ENCODE peak calls at places on chromosomes 4 and X, in five cellular contexts. X is esophagus squamous epithelium, B is SJSA1, W is tibial nerve, N is aorta. T is an unnamed sample. For H3K36me3, the result is how much of the 10 kb centered on the place peaks cover.

GRCh38 chrX:10039821-10040793 is 72.9 kb downstream of the CLDN34 start:
- DNase-seq in X (no peak), B (no peak), W (no peak), N (peak), T (peak)

GRCh38 chr4:38071801-38072567 is 111.8 kb downstream of the PTTG2 start:
- DNase-seq in X (no peak), B (no peak), W (no peak), N (no peak), T (no peak)

GRCh38 chr4:169143335-169143734 is 127.4 kb downstream of the SH3RF1 start:
- DNase-seq in X (no peak), B (no peak), W (no peak), N (no peak), T (no peak)

GRCh38 chrX:9948406-9948805 is 18.8 kb upstream of the CLDN34 start:
- DNase-seq in X (no peak), B (no peak), W (no peak), N (no peak), T (peak)

GRCh38 chrX:39818750-39819149 is 279.0 kb downstream of the BCOR start:
- DNase-seq in X (no peak), B (no peak), W (no peak), N (no peak), T (no peak)

GRCh38 chr4:133555671-133556070 is 406.6 kb downstream of the PCDH10 start:
- DNase-seq in X (no peak), B (no peak), W (no peak), N (no peak), T (no peak)

GRCh38 chrX:120564925-120565324 is 4.2 kb upstream of the CUL4B start:
- DNase-seq in X (no peak), B (no peak), W (no peak), N (no peak), T (no peak)

GRCh38 chrX:1488745-1489144 is 36.0 kb upstream of the ASMTL start:
- DNase-seq in X (no peak), B (no peak), W (no peak), N (no peak), T (no peak)

GRCh38 chr4:45345551-45345950 is 619.2 kb upstream of the GNPDA2 start:
- DNase-seq in X (no peak), B (no peak), W (no peak), N (no peak), T (no peak)

GRCh38 chr4:65917486-65917885 is 247.2 kb upstream of the EPHA5 start:
- DNase-seq in X (no peak), B (peak), W (no peak), N (no peak), T (peak)

GRCh38 chrX:154750301-154751120 is at the start of gene GAB3:
- DNase-seq in X (no peak), B (peak), W (no peak), N (peak), T (peak)

GRCh38 chrX:15781964-15782711 is 8.1 kb upstream of the ZRSR2 start:
- DNase-seq in X (no peak), B (no peak), W (no peak), N (no peak), T (no peak)

GRCh38 chr4:74123065-74123728 is 24.2 kb upstream of the CXCL2 start:
- DNase-seq in X (no peak), B (peak), W (no peak), N (no peak), T (no peak)

GRCh38 chr4:125266901-125267601 is 47.7 kb upstream of the FAT4 start:
- DNase-seq in X (no peak), B (no peak), W (no peak), N (no peak), T (no peak)

GRCh38 chrX:727738-728621 is 97.4 kb downstream of the SHOX start:
- DNase-seq in X (no peak), B (no peak), W (no peak), N (no peak), T (peak)

GRCh38 chr4:147312376-147313046 is 168.4 kb upstream of the EDNRA start:
- DNase-seq in X (no peak), B (no peak), W (no peak), N (no peak), T (no peak)

GRCh38 chrX:69130448-69130847 is 34.8 kb downstream of the PJA1 start:
- DNase-seq in X (no peak), B (no peak), W (no peak), N (no peak), T (no peak)

GRCh38 chrX:130125090-130125489 is 14.8 kb upstream of the ELF4 start:
- DNase-seq in X (no peak), B (no peak), W (peak), N (no peak), T (peak)

GRCh38 chrX:11435568-11435967 is 142.4 kb downstream of the AMELX start:
- DNase-seq in X (no peak), B (no peak), W (no peak), N (no peak), T (peak)

GRCh38 chr4:105122334-105122733 is 24.3 kb upstream of the TET2 start:
- DNase-seq in X (no peak), B (peak), W (no peak), N (no peak), T (peak)

GRCh38 chr4:732911-733630 is 27.4 kb downstream of the PCGF3 start:
- DNase-seq in X (no peak), B (no peak), W (no peak), N (no peak), T (no peak)

GRCh38 chr4:139666735-139667266 is 1.2 kb downstream of the MGST2 start:
- DNase-seq in X (no peak), B (no peak), W (peak), N (no peak), T (peak)

GRCh38 chr4:29540439-29541102 is 1179.6 kb upstream of the PCDH7 start:
- DNase-seq in X (no peak), B (no peak), W (no peak), N (no peak), T (no peak)
- H3K4me3 ChIP-seq in X (no peak), B (no peak), W (no peak), N (no peak), T (no peak)

DNA sequence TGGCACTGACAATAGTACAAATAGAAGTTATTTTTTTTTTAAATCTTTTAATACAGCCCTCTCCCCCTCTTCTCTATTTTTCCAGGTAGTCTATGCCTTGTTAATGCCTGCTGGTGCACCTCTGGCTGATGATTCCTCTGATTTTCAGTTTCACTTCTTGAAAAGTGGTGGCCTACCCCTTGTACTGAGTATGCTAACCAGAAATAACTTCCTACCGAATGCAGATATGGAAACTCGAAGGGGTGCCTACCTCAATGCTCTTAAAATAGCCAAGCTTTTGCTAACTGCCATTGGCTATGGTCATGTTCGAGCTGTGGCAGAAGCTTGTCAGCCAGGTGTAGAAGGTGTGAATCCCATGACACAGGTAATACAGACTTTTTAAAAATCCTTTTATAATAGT is 99.1 kb downstream of the USP9X start:
- DNase-seq in X (no peak), B (no peak), W (no peak), N (no peak), T (no peak)
- H3K36me3 ChIP-seq in X (under half), B (under half), W (under half), N (under half), T (under half)

DNA sequence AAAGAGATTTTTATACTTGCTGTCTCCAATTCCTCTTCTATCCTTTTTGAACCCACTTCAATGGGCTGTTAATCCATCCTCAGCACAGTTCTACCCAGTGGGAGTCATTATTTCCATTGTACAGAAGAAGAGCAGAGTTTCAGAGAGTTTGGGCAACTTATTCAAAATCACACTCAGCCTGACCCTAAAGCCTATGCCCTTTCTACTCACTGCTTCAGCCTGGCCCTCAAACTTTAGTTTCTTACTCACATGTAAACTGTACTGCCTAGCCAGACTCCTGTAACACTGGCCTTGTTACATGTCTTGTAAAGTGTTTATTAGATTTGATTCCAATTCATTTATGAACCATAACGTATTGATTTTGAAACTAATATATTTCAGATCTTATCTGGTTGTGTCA is 25.1 kb upstream of the USO1 start:
- DNase-seq in X (no peak), B (no peak), W (no peak), N (no peak), T (no peak)
- H3K4me3 ChIP-seq in X (no peak), B (no peak), W (no peak), N (no peak), T (no peak)

GRCh38 chr4:3123201-3123671 is 48.8 kb downstream of the HTT start:
- DNase-seq in X (no peak), B (no peak), W (no peak), N (no peak), T (no peak)

GRCh38 chr4:3122081-3122563 is 47.6 kb downstream of the HTT start:
- DNase-seq in X (no peak), B (no peak), W (no peak), N (no peak), T (no peak)

GRCh38 chr4:3121596-3121995 is 47.1 kb downstream of the HTT start:
- DNase-seq in X (no peak), B (no peak), W (no peak), N (no peak), T (no peak)

GRCh38 chr4:3118281-3118680 is 43.8 kb downstream of the HTT start:
- DNase-seq in X (no peak), B (no peak), W (no peak), N (no peak), T (no peak)

DNA sequence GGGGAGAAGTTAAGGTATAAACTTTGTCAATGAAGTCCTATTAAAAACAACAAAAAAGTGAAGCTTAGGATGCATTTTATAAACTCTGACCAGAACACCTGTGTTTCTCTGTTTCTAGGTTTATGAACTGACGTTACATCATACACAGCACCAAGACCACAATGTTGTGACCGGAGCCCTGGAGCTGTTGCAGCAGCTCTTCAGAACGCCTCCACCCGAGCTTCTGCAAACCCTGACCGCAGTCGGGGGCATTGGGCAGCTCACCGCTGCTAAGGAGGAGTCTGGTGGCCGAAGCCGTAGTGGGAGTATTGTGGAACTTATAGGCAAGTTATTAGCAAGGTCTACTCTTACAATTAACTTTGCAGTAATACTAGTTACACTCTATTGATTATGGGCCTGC is 46.6 kb downstream of the HTT start:
- DNase-seq in X (no peak), B (no peak), W (no peak), N (no peak), T (no peak)
- H3K36me3 ChIP-seq in X (under half), B (under half), W (under half), N (under half), T (under half)

GRCh38 chrX:12954376-12954775 is 20.5 kb upstream of the TMSB4X start:
- DNase-seq in X (no peak), B (no peak), W (no peak), N (no peak), T (no peak)
- H3K4me3 ChIP-seq in X (no peak), B (no peak), W (no peak), N (no peak), T (no peak)

GRCh38 chr4:158833602-158834001 is 64.8 kb downstream of the FNIP2 start:
- DNase-seq in X (no peak), B (peak), W (no peak), N (no peak), T (no peak)
- H3K36me3 ChIP-seq in X (under half), B (under half), W (under half), N (under half), T (under half)

GRCh38 chr4:154660052-154660451 is 47.6 kb upstream of the FGG start:
- DNase-seq in X (no peak), B (no peak), W (no peak), N (no peak), T (peak)

GRCh38 chr4:154658680-154659402 is 46.4 kb upstream of the FGG start:
- DNase-seq in X (no peak), B (no peak), W (no peak), N (no peak), T (no peak)
- H3K4me3 ChIP-seq in X (no peak), B (no peak), W (no peak), N (no peak), T (no peak)

GRCh38 chr4:52910115-52910514 is 48.0 kb downstream of the RASL11B start:
- DNase-seq in X (no peak), B (no peak), W (no peak), N (no peak), T (no peak)

GRCh38 chr4:52903273-52903672 is 41.2 kb downstream of the RASL11B start:
- DNase-seq in X (no peak), B (no peak), W (no peak), N (no peak), T (no peak)

GRCh38 chr4:52907510-52907909 is 45.4 kb downstream of the RASL11B start:
- DNase-seq in X (no peak), B (peak), W (no peak), N (no peak), T (no peak)

GRCh38 chr4:52904421-52904820 is 42.3 kb downstream of the RASL11B start:
- DNase-seq in X (no peak), B (no peak), W (no peak), N (no peak), T (peak)
- H3K36me3 ChIP-seq in X (under half), B (under half), W (under half), N (under half), T (half or more)

GRCh38 chrX:12985336-12985735 is 10.4 kb downstream of the TMSB4X start:
- DNase-seq in X (no peak), B (no peak), W (no peak), N (no peak), T (no peak)
- H3K4me3 ChIP-seq in X (no peak), B (no peak), W (no peak), N (no peak), T (no peak)

GRCh38 chrX:24767557-24767956 is 73.8 kb downstream of the POLA1 start:
- DNase-seq in X (no peak), B (no peak), W (no peak), N (no peak), T (no peak)
- H3K36me3 ChIP-seq in X (under half), B (under half), W (under half), N (under half), T (under half)

T was measured in MG63.